ENCODE peak calls at places on chromosomes 11 and 22, in eight cellular contexts. A, R, S, Q, J, X, E and F are unnamed samples. For H3K27me3, the result is how much of the 10 kb centered on the place peaks cover.

GRCh38 chr11:104570088-104570701 is 328.1 kb downstream of the CASP12 start:
- DNase-seq in Q (no peak), S (no peak), A (no peak), R (no peak), J (no peak), X (no peak), E (no peak), F (no peak)

GRCh38 chr11:121808096-121808495 is 307.9 kb downstream of the BLID start:
- DNase-seq in A (no peak), S (no peak), J (no peak), R (no peak), Q (no peak), E (no peak), X (no peak), F (no peak)

GRCh38 chr11:115698243-115698642 is 194.0 kb upstream of the CADM1 start:
- DNase-seq in A (peak), X (no peak), Q (no peak), S (no peak), R (no peak), E (no peak), J (no peak), F (no peak)

GRCh38 chr11:3218483-3219280 is at the start of gene MRGPRG:
- DNase-seq in Q (peak), S (no peak), J (no peak), E (no peak), R (no peak), A (peak), X (peak), F (no peak)

GRCh38 chr11:109521571-109522086 is 99.6 kb downstream of the C11orf87 start:
- DNase-seq in X (no peak), E (no peak), J (no peak), R (no peak), S (no peak), Q (no peak), A (no peak), F (no peak)

GRCh38 chr11:44365616-44366015 is 55.7 kb upstream of the ALX4 start:
- DNase-seq in R (no peak), Q (no peak), E (no peak), A (no peak), X (no peak), J (no peak), S (no peak), F (no peak)

GRCh38 chr11:69285091-69285490 is 8.9 kb upstream of the MYEOV start:
- DNase-seq in A (no peak), R (no peak), E (no peak), S (no peak), J (no peak), Q (no peak), X (no peak), F (no peak)

GRCh38 chr11:109971184-109971523 is 122.0 kb upstream of the ZC3H12C start:
- DNase-seq in Q (no peak), X (no peak), E (peak), R (no peak), A (no peak), S (peak), J (no peak), F (no peak)

GRCh38 chr11:48107188-48107704 is 109.4 kb upstream of the OR4B1 start:
- DNase-seq in E (no peak), Q (no peak), J (peak), X (no peak), S (peak), A (no peak), R (no peak), F (no peak)

GRCh38 chr11:17287058-17287457 is 10.5 kb downstream of the NUCB2 start:
- DNase-seq in S (no peak), E (no peak), X (no peak), A (no peak), R (no peak), Q (no peak), J (no peak), F (no peak)

GRCh38 chr11:59207988-59208432 is 4.7 kb downstream of the MPEG1 start:
- DNase-seq in J (peak), A (no peak), E (peak), S (peak), Q (no peak), R (no peak), X (peak), F (peak)

GRCh38 chr11:27215471-27216267 is 147.3 kb downstream of the CCDC34 start:
- DNase-seq in S (no peak), E (peak), A (no peak), J (no peak), Q (peak), X (peak), R (peak), F (no peak)

GRCh38 chr22:32776800-32777199 is 24.7 kb upstream of the TIMP3 start:
- DNase-seq in R (no peak), E (peak), J (no peak), S (no peak), X (no peak), A (no peak), Q (no peak), F (no peak)

GRCh38 chr22:49779226-49779625 is 48.4 kb downstream of the BRD1 start:
- DNase-seq in S (no peak), Q (no peak), J (no peak), R (no peak), E (no peak), A (no peak), X (no peak), F (no peak)

GRCh38 chr22:27686534-27686933 is 115.0 kb downstream of the MN1 start:
- DNase-seq in Q (no peak), S (peak), J (no peak), A (peak), X (peak), R (peak), E (peak), F (peak)

GRCh38 chr11:11427185-11427944 is 74.3 kb upstream of the CSNK2A3 start:
- DNase-seq in S (no peak), X (no peak), R (no peak), E (no peak), A (no peak), Q (no peak), J (no peak), F (no peak)

GRCh38 chr11:73157141-73158010 is 15.3 kb upstream of the FCHSD2 start:
- DNase-seq in Q (no peak), E (peak), S (peak), X (no peak), J (peak), A (peak), R (peak), F (no peak)

GRCh38 chr11:64643927-64644326 is 52.9 kb downstream of the SLC22A12 start:
- DNase-seq in Q (no peak), E (no peak), A (no peak), J (no peak), S (no peak), X (no peak), R (no peak), F (no peak)

GRCh38 chr22:41966607-41967240 is 2.5 kb upstream of the SEPTIN3 start:
- DNase-seq in Q (peak), E (peak), R (no peak), A (no peak), S (peak), J (peak), X (peak), F (no peak)

GRCh38 chr11:70397983-70398833 is at the start of gene CTTN:
- DNase-seq in Q (peak), X (peak), R (peak), S (peak), E (peak), J (peak), A (peak), F (peak)

GRCh38 chr11:70400643-70401042 is 2.3 kb downstream of the CTTN start:
- DNase-seq in Q (no peak), A (no peak), E (no peak), J (no peak), R (no peak), S (no peak), X (no peak), F (no peak)

GRCh38 chr11:70398834-70399680 is 728 bp downstream of the CTTN start:
- DNase-seq in Q (no peak), X (peak), J (no peak), R (peak), S (no peak), E (peak), A (peak), F (no peak)

GRCh38 chr11:70397336-70397982 is 870 bp upstream of the CTTN start:
- DNase-seq in J (no peak), A (no peak), Q (peak), E (peak), R (no peak), X (no peak), S (peak), F (no peak)

GRCh38 chr11:70399681-70400112 is 1.4 kb downstream of the CTTN start:
- DNase-seq in X (peak), R (peak), S (peak), E (peak), Q (peak), J (peak), A (peak), F (peak)
- TF ChIP-seq POLR2A in X (no peak), R (peak), S (peak), E (peak), Q (peak), J (peak), A (no peak), F (peak)

GRCh38 chr22:29477919-29478318 is 2.1 kb upstream of the NEFH start:
- DNase-seq in A (no peak), J (no peak), S (no peak), R (no peak), X (no peak), Q (no peak), E (no peak), F (no peak)
- H3K27me3 ChIP-seq in A (half or more), J (under half), S (half or more), R (under half), X (under half), Q (half or more), E (under half), F (under half)

GRCh38 chr22:24209016-24209415 is 27.7 kb downstream of the SUSD2 start:
- DNase-seq in Q (no peak), R (no peak), E (no peak), X (no peak), A (no peak), S (peak), J (no peak), F (no peak)
- H3K27ac ChIP-seq in Q (no peak), R (peak), E (no peak), X (peak), A (no peak), S (peak), J (peak), F (peak)

DNA sequence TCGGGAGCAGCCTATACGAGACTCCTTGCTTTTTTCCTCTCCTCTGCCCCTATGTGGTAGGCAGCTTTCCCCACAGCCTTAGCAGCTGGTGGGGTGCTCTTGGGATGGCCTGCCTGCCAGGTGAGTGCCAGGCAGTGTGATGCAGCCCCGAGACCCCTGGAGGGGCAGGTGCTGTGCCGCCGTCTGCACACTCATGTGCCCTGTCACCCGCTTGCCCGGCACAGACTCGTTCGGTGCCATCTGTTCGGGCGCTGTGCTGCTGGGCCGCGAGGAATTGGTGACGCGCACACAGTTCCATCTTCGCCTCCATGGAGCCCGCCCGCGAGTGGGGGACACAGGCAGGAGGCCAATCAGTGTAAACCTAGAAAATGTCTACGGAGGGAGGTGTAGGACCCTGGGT is 15.1 kb downstream of the TRMU start:
- DNase-seq in J (no peak), R (no peak), S (no peak), Q (no peak), X (no peak), E (no peak), A (no peak), F (no peak)
- TF ChIP-seq POLR2A in J (no peak), R (no peak), S (no peak), Q (no peak), X (no peak), E (no peak), A (no peak), F (no peak)

GRCh38 chr22:19757985-19758895 is 2.3 kb upstream of the TBX1 start:
- DNase-seq in E (no peak), X (no peak), S (no peak), J (no peak), R (no peak), A (no peak), Q (peak), F (no peak)
- H3K27me3 ChIP-seq in E (under half), X (under half), S (half or more), J (half or more), R (under half), A (half or more), Q (half or more), F (under half)

DNA sequence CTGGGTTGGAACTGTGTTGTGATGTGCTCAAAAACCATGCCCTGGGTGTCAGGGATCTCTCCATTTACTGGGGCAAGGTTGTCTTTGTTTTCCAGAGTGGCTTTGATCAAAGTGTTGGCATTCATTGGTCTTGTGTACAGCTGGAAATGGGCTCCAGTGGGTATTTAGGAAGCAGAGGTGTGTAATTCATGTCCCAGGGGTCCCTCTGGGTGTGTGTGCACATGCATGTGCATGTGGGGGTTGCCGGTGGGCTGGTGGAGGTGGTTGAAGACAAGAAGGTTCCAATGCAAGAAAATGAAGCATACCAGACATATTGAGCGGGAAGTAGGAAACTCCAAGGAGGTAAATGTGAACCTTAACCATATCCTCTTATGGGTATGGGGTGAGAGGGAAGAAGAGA is 121.7 kb downstream of the ME3 start:
- DNase-seq in S (no peak), X (no peak), J (no peak), E (no peak), A (no peak), Q (no peak), R (no peak), F (no peak)
- H3K27ac ChIP-seq in S (no peak), X (peak), J (peak), E (peak), A (peak), Q (no peak), R (peak), F (peak)

DNA sequence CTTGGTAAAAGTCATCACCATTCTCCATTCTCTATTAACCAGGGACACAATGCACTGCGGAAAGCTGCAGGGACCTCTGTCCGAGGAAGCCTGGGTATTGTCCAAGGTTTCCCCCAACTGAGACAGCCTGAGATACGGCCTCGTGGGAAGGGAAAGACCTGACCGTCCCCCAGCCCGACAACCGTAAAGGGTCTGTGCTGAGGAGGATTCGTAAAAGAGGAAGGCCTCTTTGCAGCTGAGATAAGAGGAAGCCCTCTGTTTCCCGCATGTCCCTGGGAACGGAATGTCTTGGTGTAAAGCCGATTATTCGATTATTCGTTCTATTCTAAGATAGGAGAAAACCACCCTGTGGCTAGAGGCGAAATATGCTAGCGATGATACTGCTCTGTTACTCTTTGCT is 5.3 kb downstream of the BET1L start:
- DNase-seq in E (no peak), X (peak), A (no peak), S (no peak), J (no peak), R (no peak), Q (no peak), F (no peak)
- TF ChIP-seq POLR2A in E (no peak), X (no peak), A (no peak), S (no peak), J (no peak), R (no peak), Q (no peak), F (no peak)

DNA sequence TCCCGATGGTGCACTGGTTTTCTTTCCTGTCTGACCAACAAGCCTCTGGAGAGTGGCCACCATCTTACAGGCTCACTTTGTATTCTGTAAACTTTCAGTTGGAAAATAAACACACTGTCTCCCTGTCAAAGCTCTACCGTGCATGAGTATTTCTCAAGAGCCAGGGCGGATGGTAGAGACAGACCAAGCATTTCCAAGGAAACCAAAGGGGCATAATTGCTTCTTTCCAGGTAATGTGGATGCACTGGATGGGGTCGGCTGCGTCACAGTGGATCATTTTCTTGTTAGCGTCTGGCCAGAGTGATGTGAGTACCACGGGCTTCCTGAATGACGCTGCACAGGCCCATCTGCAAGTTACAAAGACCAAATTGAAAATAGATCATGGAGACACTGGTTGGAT is 5.1 kb upstream of the SEZ6L start:
- DNase-seq in S (no peak), X (no peak), J (no peak), E (no peak), A (no peak), R (no peak), Q (no peak), F (no peak)
- H3K27me3 ChIP-seq in S (under half), X (under half), J (under half), E (under half), A (half or more), R (under half), Q (under half), F (under half)